ENCODE peak calls at places on chromosomes 6 and 20, in six cellular contexts. Z, W, M, J, P and X are unnamed samples.

GRCh38 chr6:36633915-36634314 is 39.8 kb downstream of the SRSF3 start:
- DNase-seq in Z (no peak), W (no peak), M (peak), J (no peak), P (no peak), X (no peak)

GRCh38 chr20:51362254-51362653 is 180.3 kb downstream of the NFATC2 start:
- DNase-seq in Z (no peak), W (no peak), M (no peak), J (no peak), P (no peak), X (no peak)

GRCh38 chr6:116568851-116569755 is 2.2 kb upstream of the RWDD1 start:
- DNase-seq in Z (no peak), W (no peak), M (no peak), J (no peak), P (no peak), X (no peak)

GRCh38 chr6:12275084-12275483 is 15.1 kb upstream of the EDN1 start:
- DNase-seq in Z (no peak), W (peak), M (no peak), J (no peak), P (no peak), X (no peak)

GRCh38 chr6:44298864-44299263 is 14.3 kb downstream of the AARS2 start:
- DNase-seq in Z (no peak), W (no peak), M (no peak), J (no peak), P (no peak), X (no peak)

GRCh38 chr20:57391439-57392129 is 388 bp downstream of the RBM38 start:
- DNase-seq in Z (no peak), W (no peak), M (no peak), J (peak), P (peak), X (no peak)

GRCh38 chr20:25987073-25987927 is 290.6 kb upstream of the ZNF337 start:
- DNase-seq in Z (no peak), W (peak), M (peak), J (peak), P (peak), X (peak)

GRCh38 chr6:26240157-26240980 is 124.6 kb upstream of the BTN3A2 start:
- DNase-seq in Z (no peak), W (no peak), M (peak), J (peak), P (peak), X (peak)

GRCh38 chr20:57124800-57125399 is 141.5 kb downstream of the BMP7 start:
- DNase-seq in Z (no peak), W (no peak), M (no peak), J (no peak), P (no peak), X (no peak)

GRCh38 chr6:73062837-73063236 is 162.5 kb downstream of the KHDC1L start:
- DNase-seq in Z (no peak), W (no peak), M (no peak), J (no peak), P (no peak), X (no peak)

GRCh38 chr20:10667077-10667401 is 6.8 kb downstream of the JAG1 start:
- DNase-seq in Z (no peak), W (no peak), M (peak), J (peak), P (no peak), X (no peak)

GRCh38 chr20:24698189-24698588 is 228.8 kb downstream of the SYNDIG1 start:
- DNase-seq in Z (no peak), W (no peak), M (no peak), J (no peak), P (no peak), X (peak)